ENCODE peak calls at places on chromosome 14, in six cellular contexts. One of them, this sample, is unnamed.

GRCh38 chr14:103404032-103404918 is 19.1 kb downstream of the MARK3 start:
- DNase-seq in heart right ventricle: no peak
- DNase-seq in OCI-LY7: no peak
- DNase-seq in MM.1S: peak
- DNase-seq in GM12878: no peak
- DNase-seq in heart left ventricle: no peak
- DNase-seq in this sample: no peak

GRCh38 chr14:31395572-31396205 is 24.7 kb downstream of the HEATR5A start:
- DNase-seq in heart right ventricle: no peak
- DNase-seq in OCI-LY7: no peak
- DNase-seq in MM.1S: no peak
- DNase-seq in GM12878: no peak
- DNase-seq in heart left ventricle: no peak
- DNase-seq in this sample: no peak

GRCh38 chr14:77265561-77266335 is 5.3 kb downstream of the NGB start:
- DNase-seq in heart right ventricle: no peak
- DNase-seq in OCI-LY7: no peak
- DNase-seq in MM.1S: no peak
- DNase-seq in GM12878: no peak
- DNase-seq in heart left ventricle: no peak
- DNase-seq in this sample: no peak

GRCh38 chr14:37197421-37198272 is at the start of gene MIPOL1:
- DNase-seq in heart right ventricle: peak
- DNase-seq in OCI-LY7: no peak
- DNase-seq in MM.1S: no peak
- DNase-seq in GM12878: no peak
- DNase-seq in heart left ventricle: peak
- DNase-seq in this sample: peak

GRCh38 chr14:102089621-102090343 is 2.9 kb upstream of the HSP90AA1 start:
- DNase-seq in heart right ventricle: no peak
- DNase-seq in OCI-LY7: no peak
- DNase-seq in MM.1S: no peak
- DNase-seq in GM12878: no peak
- DNase-seq in heart left ventricle: no peak
- DNase-seq in this sample: no peak

GRCh38 chr14:55514819-55515470 is 65.1 kb upstream of the KTN1 start:
- DNase-seq in heart right ventricle: no peak
- DNase-seq in OCI-LY7: no peak
- DNase-seq in MM.1S: no peak
- DNase-seq in GM12878: no peak
- DNase-seq in heart left ventricle: no peak
- DNase-seq in this sample: no peak

GRCh38 chr14:92352158-92352985 is 29.4 kb downstream of the SLC24A4 start:
- DNase-seq in heart right ventricle: no peak
- DNase-seq in OCI-LY7: peak
- DNase-seq in MM.1S: no peak
- DNase-seq in GM12878: no peak
- DNase-seq in heart left ventricle: no peak
- DNase-seq in this sample: no peak

GRCh38 chr14:39315859-39316444 is 82.2 kb downstream of the MIA2 start:
- DNase-seq in heart right ventricle: no peak
- DNase-seq in OCI-LY7: no peak
- DNase-seq in MM.1S: no peak
- DNase-seq in GM12878: no peak
- DNase-seq in heart left ventricle: no peak
- DNase-seq in this sample: no peak

GRCh38 chr14:103001226-103001625 is 56.1 kb downstream of the CDC42BPB start:
- DNase-seq in heart right ventricle: no peak
- DNase-seq in OCI-LY7: no peak
- DNase-seq in MM.1S: no peak
- DNase-seq in GM12878: no peak
- DNase-seq in heart left ventricle: peak
- DNase-seq in this sample: no peak

GRCh38 chr14:100030441-100031153 is 34.6 kb upstream of the EVL start:
- DNase-seq in heart right ventricle: no peak
- DNase-seq in OCI-LY7: no peak
- DNase-seq in MM.1S: no peak
- DNase-seq in GM12878: no peak
- DNase-seq in heart left ventricle: no peak
- DNase-seq in this sample: peak

GRCh38 chr14:53953828-53954550 is 2.6 kb downstream of the BMP4 start:
- DNase-seq in heart right ventricle: peak
- DNase-seq in OCI-LY7: no peak
- DNase-seq in MM.1S: no peak
- DNase-seq in GM12878: no peak
- DNase-seq in heart left ventricle: peak
- DNase-seq in this sample: no peak

GRCh38 chr14:90785876-90786450 is 30.3 kb downstream of the TTC7B start:
- DNase-seq in heart right ventricle: no peak
- DNase-seq in OCI-LY7: no peak
- DNase-seq in MM.1S: no peak
- DNase-seq in GM12878: no peak
- DNase-seq in heart left ventricle: no peak
- DNase-seq in this sample: no peak

GRCh38 chr14:98580131-98580678 is 691.8 kb downstream of the BCL11B start:
- DNase-seq in heart right ventricle: no peak
- DNase-seq in OCI-LY7: peak
- DNase-seq in MM.1S: peak
- DNase-seq in GM12878: no peak
- DNase-seq in heart left ventricle: no peak
- DNase-seq in this sample: no peak

GRCh38 chr14:87944987-87945604 is 47.9 kb downstream of the GALC start:
- DNase-seq in heart right ventricle: no peak
- DNase-seq in OCI-LY7: peak
- DNase-seq in MM.1S: peak
- DNase-seq in GM12878: no peak
- DNase-seq in heart left ventricle: no peak
- DNase-seq in this sample: no peak

GRCh38 chr14:31880935-31881334 is 196.2 kb upstream of the ARHGAP5 start:
- DNase-seq in heart right ventricle: no peak
- DNase-seq in OCI-LY7: no peak
- DNase-seq in MM.1S: no peak
- DNase-seq in GM12878: no peak
- DNase-seq in heart left ventricle: no peak
- DNase-seq in this sample: peak

GRCh38 chr14:94665121-94665520 is 52.9 kb downstream of the SERPINA3 start:
- DNase-seq in heart right ventricle: no peak
- DNase-seq in OCI-LY7: no peak
- DNase-seq in MM.1S: no peak
- DNase-seq in GM12878: no peak
- DNase-seq in heart left ventricle: no peak
- DNase-seq in this sample: no peak

GRCh38 chr14:90580381-90581335 is 183.8 kb downstream of the CALM1 start:
- DNase-seq in heart right ventricle: no peak
- DNase-seq in OCI-LY7: no peak
- DNase-seq in MM.1S: no peak
- DNase-seq in GM12878: no peak
- DNase-seq in heart left ventricle: no peak
- DNase-seq in this sample: no peak

GRCh38 chr14:33386140-33386539 is 447.5 kb downstream of the NPAS3 start:
- DNase-seq in heart right ventricle: no peak
- DNase-seq in OCI-LY7: no peak
- DNase-seq in MM.1S: no peak
- DNase-seq in GM12878: no peak
- DNase-seq in heart left ventricle: no peak
- DNase-seq in this sample: no peak

GRCh38 chr14:50083467-50084337 is 32.7 kb downstream of the VCPKMT start:
- DNase-seq in heart right ventricle: no peak
- DNase-seq in OCI-LY7: no peak
- DNase-seq in MM.1S: peak
- DNase-seq in GM12878: no peak
- DNase-seq in heart left ventricle: no peak
- DNase-seq in this sample: no peak

GRCh38 chr14:38505221-38506095 is 249.6 kb upstream of the CLEC14A start:
- DNase-seq in heart right ventricle: no peak
- DNase-seq in OCI-LY7: no peak
- DNase-seq in MM.1S: no peak
- DNase-seq in GM12878: no peak
- DNase-seq in heart left ventricle: no peak
- DNase-seq in this sample: no peak

GRCh38 chr14:105322791-105323556 is 8.4 kb downstream of the PACS2 start:
- DNase-seq in heart right ventricle: no peak
- DNase-seq in OCI-LY7: no peak
- DNase-seq in MM.1S: no peak
- DNase-seq in GM12878: no peak
- DNase-seq in heart left ventricle: no peak
- DNase-seq in this sample: no peak

GRCh38 chr14:51663783-51664326 is 12.1 kb downstream of the FRMD6 start:
- DNase-seq in heart right ventricle: no peak
- DNase-seq in OCI-LY7: no peak
- DNase-seq in MM.1S: no peak
- DNase-seq in GM12878: no peak
- DNase-seq in heart left ventricle: no peak
- DNase-seq in this sample: no peak

GRCh38 chr14:51304956-51305355 is 64.9 kb downstream of the TMX1 start:
- DNase-seq in heart right ventricle: no peak
- DNase-seq in OCI-LY7: no peak
- DNase-seq in MM.1S: no peak
- DNase-seq in GM12878: no peak
- DNase-seq in heart left ventricle: no peak
- DNase-seq in this sample: peak

GRCh38 chr14:99609245-99610117 is 5.5 kb upstream of the CCDC85C start:
- DNase-seq in heart right ventricle: no peak
- DNase-seq in OCI-LY7: no peak
- DNase-seq in MM.1S: no peak
- DNase-seq in GM12878: no peak
- DNase-seq in heart left ventricle: no peak
- DNase-seq in this sample: no peak

GRCh38 chr14:79732911-79733310 is 478.4 kb downstream of the DIO2 start:
- DNase-seq in heart right ventricle: no peak
- DNase-seq in OCI-LY7: no peak
- DNase-seq in MM.1S: no peak
- DNase-seq in GM12878: no peak
- DNase-seq in heart left ventricle: no peak
- DNase-seq in this sample: no peak

GRCh38 chr14:56341766-56342418 is 223.7 kb downstream of the PELI2 start:
- DNase-seq in heart right ventricle: no peak
- DNase-seq in OCI-LY7: no peak
- DNase-seq in MM.1S: no peak
- DNase-seq in GM12878: no peak
- DNase-seq in heart left ventricle: no peak
- DNase-seq in this sample: no peak

GRCh38 chr14:105473677-105474477 is 744 bp upstream of the CRIP2 start:
- DNase-seq in heart right ventricle: peak
- DNase-seq in OCI-LY7: no peak
- DNase-seq in MM.1S: no peak
- DNase-seq in GM12878: no peak
- DNase-seq in heart left ventricle: peak
- DNase-seq in this sample: peak

GRCh38 chr14:103544627-103545218 is 15.7 kb downstream of the TRMT61A start:
- DNase-seq in heart right ventricle: no peak
- DNase-seq in OCI-LY7: no peak
- DNase-seq in MM.1S: no peak
- DNase-seq in GM12878: no peak
- DNase-seq in heart left ventricle: peak
- DNase-seq in this sample: no peak

GRCh38 chr14:22847661-22848341 is 11.4 kb downstream of the MMP14 start:
- DNase-seq in heart right ventricle: no peak
- DNase-seq in OCI-LY7: no peak
- DNase-seq in MM.1S: no peak
- DNase-seq in GM12878: no peak
- DNase-seq in heart left ventricle: no peak
- DNase-seq in this sample: no peak
- H3K27ac ChIP-seq in heart right ventricle: peak
- H3K27ac ChIP-seq in OCI-LY7: no peak
- H3K27ac ChIP-seq in MM.1S: no peak
- H3K27ac ChIP-seq in GM12878: no peak
- H3K27ac ChIP-seq in heart left ventricle: peak
- H3K27ac ChIP-seq in this sample: peak

GRCh38 chr14:68598621-68599447 is 194.0 kb downstream of the ZFP36L1 start:
- DNase-seq in heart right ventricle: peak
- DNase-seq in OCI-LY7: no peak
- DNase-seq in MM.1S: no peak
- DNase-seq in GM12878: no peak
- DNase-seq in heart left ventricle: peak
- DNase-seq in this sample: peak
- H3K27ac ChIP-seq in heart right ventricle: peak
- H3K27ac ChIP-seq in OCI-LY7: no peak
- H3K27ac ChIP-seq in MM.1S: no peak
- H3K27ac ChIP-seq in GM12878: no peak
- H3K27ac ChIP-seq in heart left ventricle: peak
- H3K27ac ChIP-seq in this sample: peak

DNA sequence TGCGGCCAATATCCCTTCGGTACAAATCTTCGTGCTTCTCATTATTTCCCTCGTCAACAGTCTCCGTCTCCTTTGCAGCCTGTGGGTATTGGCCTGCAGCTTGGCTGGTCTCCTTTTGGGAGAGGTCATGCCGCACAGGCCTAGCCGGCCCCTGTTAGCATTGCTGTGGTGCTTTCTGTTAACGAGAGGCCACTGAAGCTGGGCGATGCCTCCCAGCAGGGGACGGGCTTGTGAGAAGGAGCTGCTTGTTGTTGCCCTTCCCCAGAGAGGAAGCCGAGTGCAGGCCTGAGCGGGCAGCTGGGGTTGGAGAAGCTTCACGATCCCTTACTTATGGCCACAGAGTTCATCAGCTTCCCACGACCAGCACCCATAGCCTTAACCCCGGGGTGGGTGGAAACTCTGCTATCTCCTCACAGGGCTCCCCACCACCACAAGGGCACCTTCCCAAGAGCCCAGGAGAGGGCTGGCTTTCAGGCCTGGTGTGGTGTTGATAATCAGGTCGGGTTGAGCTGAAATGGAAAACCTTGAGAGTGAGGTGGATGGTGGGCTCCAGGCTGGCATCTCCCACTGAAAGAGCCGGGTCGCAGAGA is 228.5 kb downstream of the ZFP36L1 start:
- DNase-seq in heart right ventricle: no peak
- DNase-seq in OCI-LY7: no peak
- DNase-seq in MM.1S: no peak
- DNase-seq in GM12878: no peak
- DNase-seq in heart left ventricle: no peak
- DNase-seq in this sample: no peak
- H3K27ac ChIP-seq in heart right ventricle: peak
- H3K27ac ChIP-seq in OCI-LY7: no peak
- H3K27ac ChIP-seq in MM.1S: no peak
- H3K27ac ChIP-seq in GM12878: no peak
- H3K27ac ChIP-seq in heart left ventricle: peak
- H3K27ac ChIP-seq in this sample: no peak

DNA sequence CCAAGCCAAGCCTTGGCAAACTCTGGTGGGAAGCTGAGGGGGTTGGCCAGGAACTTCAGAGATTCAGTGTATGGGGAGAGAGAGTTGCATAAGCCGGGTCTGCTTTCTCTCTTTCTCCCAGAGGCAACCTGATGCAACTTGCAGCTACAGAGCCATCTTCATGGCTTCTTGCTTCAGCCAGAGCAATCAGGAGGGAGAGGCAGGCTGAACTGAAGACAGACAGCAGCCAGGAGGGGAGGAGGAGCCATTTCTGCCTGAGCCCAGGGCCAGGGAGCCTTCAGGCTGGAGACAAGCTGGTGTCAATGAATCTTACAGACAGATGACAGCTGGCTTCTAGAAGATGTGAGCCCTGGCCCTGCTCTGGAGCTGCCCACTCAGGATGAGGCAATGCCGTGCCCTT is 18.7 kb downstream of the NPC2 start:
- DNase-seq in heart right ventricle: no peak
- DNase-seq in OCI-LY7: no peak
- DNase-seq in MM.1S: no peak
- DNase-seq in GM12878: no peak
- DNase-seq in heart left ventricle: no peak
- DNase-seq in this sample: no peak
- H3K27ac ChIP-seq in heart right ventricle: no peak
- H3K27ac ChIP-seq in OCI-LY7: no peak
- H3K27ac ChIP-seq in MM.1S: no peak
- H3K27ac ChIP-seq in GM12878: no peak
- H3K27ac ChIP-seq in heart left ventricle: no peak
- H3K27ac ChIP-seq in this sample: no peak

GRCh38 chr14:59253527-59253926 is 65.1 kb downstream of the DAAM1 start:
- DNase-seq in heart right ventricle: peak
- DNase-seq in OCI-LY7: peak
- DNase-seq in MM.1S: no peak
- DNase-seq in GM12878: no peak
- DNase-seq in heart left ventricle: peak
- DNase-seq in this sample: no peak
- H3K27ac ChIP-seq in heart right ventricle: peak
- H3K27ac ChIP-seq in OCI-LY7: no peak
- H3K27ac ChIP-seq in MM.1S: no peak
- H3K27ac ChIP-seq in GM12878: peak
- H3K27ac ChIP-seq in heart left ventricle: peak
- H3K27ac ChIP-seq in this sample: no peak